ENCODE peak calls at places on chromosomes 1 and 21, in seven cellular contexts. One of them, this sample, is unnamed.

GRCh38 chr1:50110084-50110615 is 1.4 kb downstream of the ELAVL4 start:
- DNase-seq in mammary epithelial cell: no peak
- DNase-seq in epithelial cell of proximal tubule: no peak
- DNase-seq in endodermal cell: no peak
- DNase-seq in effector memory CD4-positive, alpha-beta T cell: no peak
- DNase-seq in cardiac muscle cell: no peak
- DNase-seq in LNCaP clone FGC: no peak
- DNase-seq in this sample: peak

GRCh38 chr21:41634858-41635257 is 126.9 kb upstream of the TMPRSS2 start:
- DNase-seq in cardiac muscle cell: no peak
- DNase-seq in epithelial cell of proximal tubule: no peak
- DNase-seq in LNCaP clone FGC: no peak
- DNase-seq in endodermal cell: no peak
- DNase-seq in effector memory CD4-positive, alpha-beta T cell: no peak
- DNase-seq in mammary epithelial cell: peak
- DNase-seq in this sample: no peak

GRCh38 chr1:31579374-31579773 is 3.1 kb downstream of the TINAGL1 start:
- DNase-seq in cardiac muscle cell: peak
- DNase-seq in effector memory CD4-positive, alpha-beta T cell: no peak
- DNase-seq in LNCaP clone FGC: no peak
- DNase-seq in epithelial cell of proximal tubule: peak
- DNase-seq in mammary epithelial cell: no peak
- DNase-seq in endodermal cell: peak
- DNase-seq in this sample: no peak

GRCh38 chr21:34688145-34688544 is 19.4 kb downstream of the CLIC6 start:
- DNase-seq in epithelial cell of proximal tubule: no peak
- DNase-seq in cardiac muscle cell: peak
- DNase-seq in LNCaP clone FGC: no peak
- DNase-seq in mammary epithelial cell: no peak
- DNase-seq in endodermal cell: no peak
- DNase-seq in effector memory CD4-positive, alpha-beta T cell: no peak
- DNase-seq in this sample: no peak

GRCh38 chr21:29973258-29973657 is 33.5 kb upstream of the GRIK1 start:
- DNase-seq in endodermal cell: no peak
- DNase-seq in LNCaP clone FGC: no peak
- DNase-seq in cardiac muscle cell: no peak
- DNase-seq in epithelial cell of proximal tubule: no peak
- DNase-seq in mammary epithelial cell: no peak
- DNase-seq in effector memory CD4-positive, alpha-beta T cell: no peak
- DNase-seq in this sample: no peak

GRCh38 chr21:31554511-31555022 is 104.9 kb upstream of the SOD1 start:
- DNase-seq in mammary epithelial cell: peak
- DNase-seq in endodermal cell: peak
- DNase-seq in cardiac muscle cell: peak
- DNase-seq in effector memory CD4-positive, alpha-beta T cell: no peak
- DNase-seq in epithelial cell of proximal tubule: no peak
- DNase-seq in LNCaP clone FGC: no peak
- DNase-seq in this sample: no peak

GRCh38 chr21:38973552-38973951 is 167.8 kb downstream of the ETS2 start:
- DNase-seq in mammary epithelial cell: no peak
- DNase-seq in endodermal cell: no peak
- DNase-seq in cardiac muscle cell: no peak
- DNase-seq in LNCaP clone FGC: no peak
- DNase-seq in epithelial cell of proximal tubule: no peak
- DNase-seq in effector memory CD4-positive, alpha-beta T cell: no peak
- DNase-seq in this sample: no peak

GRCh38 chr1:11114966-11115365 is 15.3 kb upstream of the EXOSC10 start:
- DNase-seq in cardiac muscle cell: no peak
- DNase-seq in LNCaP clone FGC: no peak
- DNase-seq in mammary epithelial cell: no peak
- DNase-seq in endodermal cell: no peak
- DNase-seq in epithelial cell of proximal tubule: no peak
- DNase-seq in effector memory CD4-positive, alpha-beta T cell: no peak
- DNase-seq in this sample: no peak

GRCh38 chr1:35931424-35932157 is 686 bp downstream of the AGO3 start:
- DNase-seq in effector memory CD4-positive, alpha-beta T cell: peak
- DNase-seq in cardiac muscle cell: no peak
- DNase-seq in epithelial cell of proximal tubule: no peak
- DNase-seq in endodermal cell: no peak
- DNase-seq in LNCaP clone FGC: no peak
- DNase-seq in mammary epithelial cell: no peak
- DNase-seq in this sample: no peak

GRCh38 chr1:221776495-221777413 is 34.9 kb upstream of the DUSP10 start:
- DNase-seq in epithelial cell of proximal tubule: no peak
- DNase-seq in endodermal cell: no peak
- DNase-seq in mammary epithelial cell: no peak
- DNase-seq in cardiac muscle cell: no peak
- DNase-seq in LNCaP clone FGC: no peak
- DNase-seq in effector memory CD4-positive, alpha-beta T cell: no peak
- DNase-seq in this sample: no peak

GRCh38 chr1:221779771-221780170 is 37.9 kb upstream of the DUSP10 start:
- DNase-seq in mammary epithelial cell: no peak
- DNase-seq in cardiac muscle cell: no peak
- DNase-seq in effector memory CD4-positive, alpha-beta T cell: no peak
- DNase-seq in epithelial cell of proximal tubule: no peak
- DNase-seq in LNCaP clone FGC: no peak
- DNase-seq in endodermal cell: no peak
- DNase-seq in this sample: no peak

GRCh38 chr1:221777434-221778072 is 35.7 kb upstream of the DUSP10 start:
- DNase-seq in epithelial cell of proximal tubule: no peak
- DNase-seq in effector memory CD4-positive, alpha-beta T cell: peak
- DNase-seq in LNCaP clone FGC: no peak
- DNase-seq in endodermal cell: no peak
- DNase-seq in cardiac muscle cell: no peak
- DNase-seq in mammary epithelial cell: no peak
- DNase-seq in this sample: no peak

GRCh38 chr1:221778535-221779142 is 36.8 kb upstream of the DUSP10 start:
- DNase-seq in endodermal cell: no peak
- DNase-seq in cardiac muscle cell: no peak
- DNase-seq in epithelial cell of proximal tubule: no peak
- DNase-seq in mammary epithelial cell: no peak
- DNase-seq in effector memory CD4-positive, alpha-beta T cell: peak
- DNase-seq in LNCaP clone FGC: no peak
- DNase-seq in this sample: peak

GRCh38 chr1:221778125-221778524 is 36.2 kb upstream of the DUSP10 start:
- DNase-seq in effector memory CD4-positive, alpha-beta T cell: no peak
- DNase-seq in epithelial cell of proximal tubule: no peak
- DNase-seq in LNCaP clone FGC: no peak
- DNase-seq in cardiac muscle cell: no peak
- DNase-seq in endodermal cell: no peak
- DNase-seq in mammary epithelial cell: no peak
- DNase-seq in this sample: no peak
- H3K4me3 ChIP-seq in effector memory CD4-positive, alpha-beta T cell: no peak
- H3K4me3 ChIP-seq in epithelial cell of proximal tubule: no peak
- H3K4me3 ChIP-seq in LNCaP clone FGC: no peak
- H3K4me3 ChIP-seq in cardiac muscle cell: no peak
- H3K4me3 ChIP-seq in endodermal cell: no peak
- H3K4me3 ChIP-seq in mammary epithelial cell: no peak
- H3K4me3 ChIP-seq in this sample: no peak

GRCh38 chr1:78009836-78010235 is 5.1 kb downstream of the DNAJB4 start:
- DNase-seq in effector memory CD4-positive, alpha-beta T cell: no peak
- DNase-seq in epithelial cell of proximal tubule: no peak
- DNase-seq in LNCaP clone FGC: no peak
- DNase-seq in cardiac muscle cell: peak
- DNase-seq in endodermal cell: no peak
- DNase-seq in mammary epithelial cell: peak
- DNase-seq in this sample: no peak
- H3K4me3 ChIP-seq in effector memory CD4-positive, alpha-beta T cell: no peak
- H3K4me3 ChIP-seq in epithelial cell of proximal tubule: no peak
- H3K4me3 ChIP-seq in LNCaP clone FGC: no peak
- H3K4me3 ChIP-seq in cardiac muscle cell: no peak
- H3K4me3 ChIP-seq in endodermal cell: no peak
- H3K4me3 ChIP-seq in mammary epithelial cell: no peak
- H3K4me3 ChIP-seq in this sample: no peak

GRCh38 chr1:182700351-182700709 is 15.9 kb upstream of the RGS8 start:
- DNase-seq in epithelial cell of proximal tubule: no peak
- DNase-seq in cardiac muscle cell: no peak
- DNase-seq in LNCaP clone FGC: no peak
- DNase-seq in mammary epithelial cell: no peak
- DNase-seq in effector memory CD4-positive, alpha-beta T cell: no peak
- DNase-seq in endodermal cell: peak
- DNase-seq in this sample: no peak

GRCh38 chr1:182698977-182699672 is 14.7 kb upstream of the RGS8 start:
- DNase-seq in epithelial cell of proximal tubule: no peak
- DNase-seq in LNCaP clone FGC: no peak
- DNase-seq in cardiac muscle cell: peak
- DNase-seq in endodermal cell: no peak
- DNase-seq in effector memory CD4-positive, alpha-beta T cell: no peak
- DNase-seq in mammary epithelial cell: no peak
- DNase-seq in this sample: no peak

GRCh38 chr1:182703539-182703938 is 19.2 kb upstream of the RGS8 start:
- DNase-seq in effector memory CD4-positive, alpha-beta T cell: no peak
- DNase-seq in epithelial cell of proximal tubule: no peak
- DNase-seq in cardiac muscle cell: no peak
- DNase-seq in LNCaP clone FGC: peak
- DNase-seq in mammary epithelial cell: no peak
- DNase-seq in endodermal cell: no peak
- DNase-seq in this sample: no peak

GRCh38 chr1:182702826-182703524 is 18.6 kb upstream of the RGS8 start:
- DNase-seq in endodermal cell: no peak
- DNase-seq in effector memory CD4-positive, alpha-beta T cell: no peak
- DNase-seq in mammary epithelial cell: no peak
- DNase-seq in epithelial cell of proximal tubule: no peak
- DNase-seq in LNCaP clone FGC: peak
- DNase-seq in cardiac muscle cell: no peak
- DNase-seq in this sample: no peak

DNA sequence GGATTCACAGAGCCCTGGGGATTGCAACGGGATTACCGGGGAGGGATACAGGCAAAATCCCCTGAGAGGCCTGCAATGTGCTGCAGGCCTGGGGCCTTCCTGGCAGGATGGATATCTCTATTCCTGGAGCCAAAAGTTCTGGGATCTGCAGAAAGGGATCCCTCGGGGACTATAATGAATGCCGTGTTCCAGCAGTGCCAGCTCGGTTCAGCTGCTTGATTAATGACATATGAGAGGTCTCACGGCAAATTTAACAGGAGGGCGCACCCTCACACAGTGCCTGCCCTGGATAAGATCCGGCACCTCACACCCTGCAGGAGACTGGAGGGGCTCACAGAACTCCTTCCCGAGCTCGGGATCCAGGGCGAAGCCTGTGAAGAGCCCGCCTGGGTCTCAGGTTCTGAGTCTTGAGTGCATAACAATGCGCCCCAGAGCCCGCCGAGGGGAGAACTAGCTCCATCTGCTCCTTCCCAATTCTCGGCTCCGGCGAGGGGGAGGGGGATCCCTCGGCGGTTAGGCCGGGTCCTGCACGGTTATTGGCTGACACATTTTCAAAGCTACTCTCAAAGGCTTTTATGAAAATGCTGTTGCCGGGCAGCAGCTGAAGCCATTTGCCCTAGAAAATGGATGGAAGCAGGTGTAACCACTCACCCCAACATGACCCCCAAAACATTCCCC is 15.4 kb upstream of the RGS8 start:
- DNase-seq in LNCaP clone FGC: no peak
- DNase-seq in endodermal cell: peak
- DNase-seq in epithelial cell of proximal tubule: no peak
- DNase-seq in effector memory CD4-positive, alpha-beta T cell: no peak
- DNase-seq in mammary epithelial cell: no peak
- DNase-seq in cardiac muscle cell: peak
- DNase-seq in this sample: no peak
- H3K4me3 ChIP-seq in LNCaP clone FGC: no peak
- H3K4me3 ChIP-seq in endodermal cell: no peak
- H3K4me3 ChIP-seq in epithelial cell of proximal tubule: no peak
- H3K4me3 ChIP-seq in effector memory CD4-positive, alpha-beta T cell: no peak
- H3K4me3 ChIP-seq in mammary epithelial cell: no peak
- H3K4me3 ChIP-seq in cardiac muscle cell: no peak
- H3K4me3 ChIP-seq in this sample: no peak

GRCh38 chr1:201655243-201655642 is 116.3 kb downstream of the NAV1 start:
- DNase-seq in LNCaP clone FGC: no peak
- DNase-seq in effector memory CD4-positive, alpha-beta T cell: no peak
- DNase-seq in endodermal cell: peak
- DNase-seq in epithelial cell of proximal tubule: no peak
- DNase-seq in mammary epithelial cell: no peak
- DNase-seq in cardiac muscle cell: peak
- DNase-seq in this sample: no peak
- H3K4me3 ChIP-seq in LNCaP clone FGC: no peak
- H3K4me3 ChIP-seq in effector memory CD4-positive, alpha-beta T cell: no peak
- H3K4me3 ChIP-seq in endodermal cell: no peak
- H3K4me3 ChIP-seq in epithelial cell of proximal tubule: no peak
- H3K4me3 ChIP-seq in mammary epithelial cell: no peak
- H3K4me3 ChIP-seq in cardiac muscle cell: no peak
- H3K4me3 ChIP-seq in this sample: no peak

DNA sequence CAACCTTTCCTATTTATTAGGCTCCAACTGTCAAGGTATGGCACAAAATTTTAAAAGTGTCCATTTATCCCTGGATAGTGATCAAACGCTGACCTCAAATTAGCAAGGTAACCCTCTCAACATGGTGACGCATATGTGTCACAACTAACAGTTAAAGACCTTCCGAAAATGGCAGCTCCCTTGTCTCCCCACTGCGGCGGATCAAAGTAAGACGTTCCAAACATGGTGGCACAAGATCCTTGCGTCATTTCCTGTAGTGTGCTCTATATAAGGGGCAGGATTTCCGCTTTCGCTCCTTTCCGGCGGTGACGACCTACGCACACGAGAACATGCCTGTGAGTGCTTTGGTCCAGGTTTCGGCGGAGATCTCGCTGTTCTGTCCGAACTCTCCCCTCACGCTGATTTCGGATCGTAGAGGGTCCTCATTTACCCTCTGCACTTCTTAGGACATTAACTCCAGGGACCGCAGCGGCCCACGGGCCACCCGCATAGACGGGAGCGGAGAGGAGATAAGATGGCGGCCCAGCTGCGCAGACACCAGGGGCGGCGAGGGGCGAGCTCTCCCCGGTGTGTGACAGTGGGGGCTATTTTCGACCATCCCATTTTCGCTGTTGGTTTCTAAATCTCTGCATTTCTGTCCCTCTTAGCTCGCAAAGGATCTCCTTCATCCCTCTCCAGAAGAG is at the start of gene RPS27:
- DNase-seq in mammary epithelial cell: peak
- DNase-seq in endodermal cell: peak
- DNase-seq in epithelial cell of proximal tubule: peak
- DNase-seq in cardiac muscle cell: peak
- DNase-seq in effector memory CD4-positive, alpha-beta T cell: peak
- DNase-seq in LNCaP clone FGC: peak
- DNase-seq in this sample: peak
- H3K4me3 ChIP-seq in mammary epithelial cell: peak
- H3K4me3 ChIP-seq in endodermal cell: peak
- H3K4me3 ChIP-seq in epithelial cell of proximal tubule: peak
- H3K4me3 ChIP-seq in cardiac muscle cell: peak
- H3K4me3 ChIP-seq in effector memory CD4-positive, alpha-beta T cell: peak
- H3K4me3 ChIP-seq in LNCaP clone FGC: peak
- H3K4me3 ChIP-seq in this sample: peak

DNA sequence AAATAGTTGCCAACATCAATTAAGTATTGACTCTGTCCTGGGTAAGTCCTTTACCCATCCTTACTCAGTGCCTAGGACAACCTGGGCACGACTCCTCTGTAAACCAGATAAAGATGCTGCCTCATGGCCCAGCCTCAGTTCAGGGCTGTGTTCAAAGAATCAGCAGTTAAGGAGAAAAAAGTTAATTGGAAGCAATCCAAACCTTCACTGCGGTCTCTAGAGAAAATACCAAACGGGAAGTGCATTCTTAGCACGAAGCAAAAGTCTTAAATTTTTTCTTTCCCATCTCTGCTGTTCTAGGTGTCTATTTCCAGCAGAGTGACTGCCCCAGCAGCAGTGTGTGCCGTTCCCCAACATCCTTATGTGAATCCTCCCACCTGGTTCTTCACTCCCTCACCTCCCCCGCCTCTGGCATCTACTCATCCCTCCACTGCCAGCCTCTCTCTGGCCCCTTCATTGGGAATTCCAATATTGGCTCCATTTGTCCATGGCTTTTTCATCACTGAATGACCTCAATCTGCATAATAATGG is 23.2 kb downstream of the KANK4 start:
- DNase-seq in LNCaP clone FGC: peak
- DNase-seq in effector memory CD4-positive, alpha-beta T cell: no peak
- DNase-seq in mammary epithelial cell: peak
- DNase-seq in cardiac muscle cell: peak
- DNase-seq in endodermal cell: no peak
- DNase-seq in epithelial cell of proximal tubule: no peak
- DNase-seq in this sample: peak
- H3K4me3 ChIP-seq in LNCaP clone FGC: no peak
- H3K4me3 ChIP-seq in effector memory CD4-positive, alpha-beta T cell: no peak
- H3K4me3 ChIP-seq in mammary epithelial cell: no peak
- H3K4me3 ChIP-seq in cardiac muscle cell: no peak
- H3K4me3 ChIP-seq in endodermal cell: no peak
- H3K4me3 ChIP-seq in epithelial cell of proximal tubule: no peak
- H3K4me3 ChIP-seq in this sample: no peak